ENCODE peak calls at places on chromosome 16, in five cellular contexts. W, T, B, L and A are unnamed samples. For H3K4me1, the result is how much of the 10 kb centered on the place peaks cover.

GRCh38 chr16:4518281-4518680 is 20.3 kb downstream of the CDIP1 start:
- DNase-seq in L (no peak), T (no peak), W (no peak), B (no peak), A (no peak)

GRCh38 chr16:456891-457483 is 31.5 kb downstream of the RAB11FIP3 start:
- DNase-seq in B (peak), T (peak), W (no peak), L (no peak), A (no peak)

GRCh38 chr16:69276143-69277115 is 34.7 kb upstream of the VPS4A start:
- DNase-seq in B (peak), T (no peak), L (no peak), W (peak), A (no peak)

GRCh38 chr16:8251727-8252126 is 338.6 kb downstream of the TMEM114 start:
- DNase-seq in L (no peak), T (no peak), B (no peak), W (no peak), A (no peak)

GRCh38 chr16:62253926-62254325 is 217.7 kb upstream of the CDH8 start:
- DNase-seq in T (no peak), B (no peak), W (no peak), L (no peak), A (peak)

GRCh38 chr16:75379911-75380847 is 53.1 kb downstream of the CFDP1 start:
- DNase-seq in B (no peak), W (no peak), L (no peak), T (no peak), A (no peak)

GRCh38 chr16:79770244-79771064 is 169.9 kb upstream of the MAF start:
- DNase-seq in W (peak), T (peak), L (peak), B (peak), A (peak)

GRCh38 chr16:70800306-70800705 is 652 bp downstream of the VAC14 start:
- DNase-seq in B (no peak), T (no peak), W (no peak), L (no peak), A (no peak)

GRCh38 chr16:58236831-58237230 is 38.9 kb upstream of the CSNK2A2 start:
- DNase-seq in L (peak), B (no peak), T (no peak), W (no peak), A (no peak)

GRCh38 chr16:29237971-29238370 is 168.5 kb downstream of the NPIPB11 start:
- DNase-seq in T (no peak), W (no peak), L (no peak), B (no peak), A (no peak)

GRCh38 chr16:83900611-83901010 is 1.7 kb downstream of the MLYCD start:
- DNase-seq in W (no peak), T (no peak), B (no peak), L (no peak), A (no peak)

GRCh38 chr16:46620265-46621005 is 744 bp downstream of the SHCBP1 start:
- DNase-seq in W (no peak), B (no peak), L (no peak), T (no peak), A (no peak)

GRCh38 chr16:29730649-29731048 is 15.1 kb downstream of the C16orf54 start:
- DNase-seq in L (no peak), W (no peak), T (no peak), B (no peak), A (no peak)

DNA sequence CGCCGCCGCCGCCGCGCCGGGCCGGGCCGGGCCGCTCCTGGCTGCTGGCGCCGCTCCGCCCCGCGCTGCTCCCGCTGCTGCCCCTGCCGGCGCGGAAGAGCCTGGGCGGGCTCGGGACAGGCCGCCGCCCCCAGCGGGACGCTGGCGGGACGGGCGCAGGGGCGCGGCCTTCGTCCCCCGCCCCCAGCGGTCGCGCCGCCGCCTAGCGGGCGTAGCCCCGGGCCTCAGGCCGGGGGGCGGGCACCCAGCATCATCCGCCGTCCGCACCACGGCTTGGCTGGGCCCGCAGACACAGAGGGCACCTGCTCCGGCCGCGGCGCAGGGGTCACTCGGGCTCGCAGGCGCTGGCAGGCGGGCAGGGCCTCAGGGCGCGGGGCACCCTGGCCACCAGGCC is at the start of gene AMFR:
- DNase-seq in T (peak), L (peak), W (peak), B (peak), A (peak)
- TF ChIP-seq CTCF in T (no peak), L (peak), W (peak), B (peak), A (peak)

DNA sequence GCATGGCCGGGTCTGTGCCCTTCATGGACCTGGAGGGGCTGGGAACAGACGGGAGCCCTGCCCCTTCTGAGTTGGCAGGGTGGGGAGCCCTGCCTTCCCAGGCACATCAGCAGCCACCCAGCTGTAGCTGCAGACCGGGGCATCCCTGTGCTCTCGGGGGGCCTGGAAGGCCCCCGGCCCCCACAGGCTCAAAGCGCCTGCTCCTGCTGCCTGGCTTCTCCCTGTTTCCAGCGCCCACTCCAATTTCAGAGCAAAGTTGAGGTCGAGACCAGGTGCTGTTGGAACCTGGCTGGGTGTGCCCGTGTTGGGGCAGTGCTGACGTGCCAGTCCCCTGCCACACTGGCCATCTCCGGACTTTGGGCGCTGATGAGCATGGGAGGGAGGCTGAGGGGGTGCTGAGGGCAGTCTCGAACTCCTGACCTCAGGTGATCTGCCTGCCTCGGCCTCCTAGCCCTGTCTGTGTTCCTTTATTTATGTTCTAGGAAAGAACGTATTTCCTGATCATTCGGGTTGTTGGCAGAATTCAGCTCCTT is 4.9 kb upstream of the PRSS27 start:
- DNase-seq in W (no peak), L (no peak), B (no peak), T (no peak), A (no peak)
- H3K4me1 ChIP-seq in W (under half), L (under half), B (under half), T (under half), A (under half)

DNA sequence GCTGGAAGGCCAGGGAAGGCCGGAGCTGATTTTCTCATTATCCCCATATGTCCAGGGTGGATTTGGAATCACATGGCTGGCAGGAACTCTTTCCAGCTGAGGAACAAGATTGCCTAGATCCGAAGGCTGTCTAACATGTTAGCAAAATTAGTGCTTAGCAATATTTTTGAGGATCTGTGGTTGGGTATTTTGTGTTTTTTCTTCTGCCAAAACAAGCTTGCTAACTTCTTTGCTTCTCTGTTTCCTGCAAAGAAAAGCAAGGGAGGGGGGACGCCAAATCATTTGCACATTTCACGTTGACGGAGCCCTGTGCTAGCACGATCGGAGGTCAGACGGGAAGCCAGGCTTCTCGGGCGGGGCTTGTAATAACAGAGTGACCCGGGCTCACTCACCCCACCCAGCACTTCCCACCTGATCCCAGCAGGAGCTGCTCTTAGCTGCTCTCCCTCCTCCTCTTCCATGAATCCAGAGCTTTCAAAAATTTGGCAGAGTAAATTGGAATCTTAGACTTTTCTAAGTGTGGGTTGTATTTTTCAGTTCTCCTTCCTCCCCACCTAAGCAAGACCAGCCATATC is 33.3 kb upstream of the FOXF1 start:
- DNase-seq in T (no peak), W (no peak), L (no peak), B (no peak), A (no peak)
- TF ChIP-seq CTCF in T (no peak), W (no peak), L (no peak), B (no peak), A (no peak)

GRCh38 chr16:89730610-89731234 is 9.4 kb downstream of the ZNF276 start:
- DNase-seq in T (no peak), L (no peak), W (no peak), B (no peak), A (no peak)

GRCh38 chr16:89732918-89733242 is 11.5 kb downstream of the ZNF276 start:
- DNase-seq in T (no peak), L (no peak), B (no peak), W (no peak), A (no peak)

GRCh38 chr16:89733792-89734191 is 12.5 kb downstream of the ZNF276 start:
- DNase-seq in L (no peak), W (no peak), T (no peak), B (no peak), A (no peak)

GRCh38 chr16:89733322-89733721 is 12.0 kb downstream of the ZNF276 start:
- DNase-seq in W (no peak), B (no peak), L (no peak), T (no peak), A (no peak)

DNA sequence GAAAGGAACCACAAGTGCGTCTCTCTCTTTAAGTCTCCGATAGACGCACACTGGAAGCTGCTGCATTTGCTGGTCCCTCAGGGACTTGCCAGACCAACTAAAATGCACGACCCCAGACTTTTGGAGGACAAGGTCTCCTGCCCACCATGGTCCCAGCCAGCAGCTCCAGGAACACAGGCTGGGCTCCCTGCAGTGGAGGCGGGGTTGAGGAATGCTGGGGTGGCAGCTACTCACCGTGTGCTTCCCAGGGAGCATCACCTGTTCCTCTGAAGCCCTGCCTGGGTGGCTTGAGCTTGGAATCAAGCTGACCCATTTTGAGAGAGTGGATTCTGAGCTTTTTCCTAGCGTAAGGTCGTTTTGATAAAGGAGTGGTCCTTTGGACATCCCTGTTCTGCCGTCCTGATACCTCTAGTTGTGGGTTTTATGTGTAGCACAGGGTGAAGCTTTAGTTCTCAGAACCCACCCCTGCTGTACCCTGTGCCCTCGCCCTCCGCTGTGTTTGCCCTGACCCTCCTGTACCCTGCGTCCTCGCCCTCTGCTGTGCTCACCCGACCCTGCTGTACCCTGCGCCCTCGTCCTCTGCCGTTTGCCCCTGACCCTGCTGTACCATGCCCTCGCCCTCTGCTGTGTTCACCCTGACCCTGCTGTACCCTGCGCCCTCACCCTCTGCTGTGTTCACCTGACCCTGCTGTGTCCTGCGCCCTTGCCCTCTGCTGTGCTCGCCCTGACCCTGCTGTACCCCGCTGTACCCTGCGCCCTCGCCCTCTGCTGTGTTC is 11.0 kb downstream of the ZNF276 start:
- DNase-seq in B (no peak), W (no peak), L (no peak), T (no peak), A (no peak)
- H3K4me1 ChIP-seq in B (under half), W (under half), L (under half), T (under half), A (under half)

GRCh38 chr16:67977469-67978227 is 2.7 kb downstream of the DPEP3 start:
- DNase-seq in T (no peak), W (no peak), B (no peak), L (no peak), A (no peak)

GRCh38 chr16:67982011-67982696 is 1.9 kb upstream of the DPEP3 start:
- DNase-seq in W (no peak), B (no peak), L (no peak), T (no peak), A (no peak)

GRCh38 chr16:67977005-67977404 is 3.3 kb downstream of the DPEP3 start:
- DNase-seq in L (no peak), T (no peak), W (no peak), B (no peak), A (no peak)

GRCh38 chr16:67976205-67976604 is 4.1 kb downstream of the DPEP3 start:
- DNase-seq in B (no peak), W (no peak), L (no peak), T (no peak), A (no peak)

GRCh38 chr16:67979955-67980678 is at the start of gene DPEP3:
- DNase-seq in L (peak), T (no peak), B (no peak), W (no peak), A (no peak)
- TF ChIP-seq CTCF in L (peak), T (peak), B (no peak), W (no peak), A (peak)

GRCh38 chr16:2474877-2475412 is at the start of gene TBC1D24:
- DNase-seq in T (peak), B (peak), W (peak), L (peak), A (peak)

GRCh38 chr16:2473425-2473926 is 1.5 kb upstream of the TBC1D24 start:
- DNase-seq in L (peak), B (no peak), W (no peak), T (no peak), A (no peak)

GRCh38 chr16:2472885-2473284 is 1.8 kb downstream of the NTN3 start:
- DNase-seq in B (no peak), W (no peak), L (no peak), T (no peak), A (no peak)

GRCh38 chr16:2475413-2476344 is 752 bp downstream of the TBC1D24 start:
- DNase-seq in B (no peak), L (peak), T (peak), W (no peak), A (no peak)

GRCh38 chr16:2473999-2474876 is 689 bp upstream of the TBC1D24 start:
- DNase-seq in W (peak), T (peak), B (peak), L (peak), A (no peak)
- H3K4me1 ChIP-seq in W (under half), T (under half), B (half or more), L (under half), A (under half)

DNA sequence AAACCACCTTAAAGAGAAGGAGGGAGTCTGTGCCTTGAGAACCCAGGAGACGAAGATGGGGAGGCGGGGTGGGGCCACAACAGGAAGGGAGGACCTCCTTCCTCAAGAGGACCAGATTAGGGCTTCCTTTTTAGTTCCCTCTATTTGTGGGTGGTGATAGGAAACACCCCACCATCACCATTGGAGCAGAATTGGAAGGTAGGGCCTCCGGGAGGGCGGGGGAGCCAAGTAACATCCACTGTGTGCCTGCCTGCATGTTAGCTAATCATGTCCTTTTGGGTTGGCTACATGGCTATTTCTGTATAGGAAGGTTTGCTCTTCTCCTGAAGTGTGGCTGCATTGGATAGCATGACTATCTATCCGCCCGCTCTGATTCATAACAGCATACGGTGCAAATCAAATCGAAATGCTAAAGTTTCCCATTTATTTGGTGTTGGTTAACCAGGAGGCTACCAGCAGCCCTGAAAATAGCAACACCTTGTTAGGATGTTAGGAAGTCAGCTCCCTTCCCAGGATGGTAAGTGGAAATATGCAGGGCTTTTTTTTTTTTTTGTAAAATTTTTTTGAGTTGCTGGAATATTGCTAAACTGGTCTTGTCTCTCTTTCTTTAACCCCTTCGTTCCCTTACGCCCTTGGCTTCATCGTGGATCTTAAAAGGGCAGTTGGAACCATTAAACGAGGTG is 4.2 kb downstream of the SYT17 start:
- DNase-seq in W (no peak), B (no peak), T (no peak), L (no peak), A (no peak)
- TF ChIP-seq CTCF in W (no peak), B (no peak), T (no peak), L (no peak), A (no peak)

GRCh38 chr16:89437991-89438390 is 52.4 kb downstream of the ANKRD11 start:
- DNase-seq in L (no peak), B (no peak), T (no peak), W (no peak), A (no peak)

GRCh38 chr16:89434490-89434889 is 55.9 kb downstream of the ANKRD11 start:
- DNase-seq in L (no peak), B (no peak), W (no peak), T (no peak), A (no peak)

GRCh38 chr16:89437251-89437987 is 52.9 kb downstream of the ANKRD11 start:
- DNase-seq in T (no peak), W (no peak), B (no peak), L (no peak), A (no peak)

GRCh38 chr16:89436362-89436761 is 54.0 kb downstream of the ANKRD11 start:
- DNase-seq in T (no peak), W (no peak), L (no peak), B (no peak), A (no peak)

DNA sequence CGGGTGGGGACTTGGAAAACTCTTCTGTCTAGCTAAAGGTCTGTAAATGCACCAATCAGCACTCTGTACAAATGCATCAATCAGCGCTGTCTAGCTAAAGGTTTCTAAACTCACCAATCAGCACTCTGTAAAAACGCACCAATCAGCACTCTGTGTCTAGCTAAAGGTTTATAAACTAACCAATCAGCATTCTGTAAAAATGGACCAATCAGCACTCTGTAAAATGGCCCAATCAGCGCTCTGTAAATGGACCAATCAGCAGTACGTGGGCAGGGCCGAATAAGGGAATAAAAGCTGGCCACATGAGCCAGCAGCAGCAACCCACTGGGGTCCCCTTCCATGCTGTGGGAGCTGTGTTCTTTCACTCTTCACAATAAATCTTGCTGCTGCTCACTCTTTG is 55.3 kb downstream of the ANKRD11 start:
- DNase-seq in W (no peak), L (no peak), B (no peak), T (no peak), A (no peak)
- H3K4me1 ChIP-seq in W (half or more), L (under half), B (under half), T (under half), A (under half)